ENCODE peak calls at places on chromosomes 3 and 15, in four cellular contexts. Q is HepG2, K is GM12878, C is K562. H is an unnamed sample.

GRCh38 chr3:41158947-41159346 is 40.4 kb upstream of the CTNNB1 start:
- DNase-seq in C (no peak), K (no peak), Q (no peak), H (no peak)

GRCh38 chr15:59887211-59887610 is 116.9 kb upstream of the FOXB1 start:
- DNase-seq in C (no peak), K (no peak), Q (no peak), H (no peak)

GRCh38 chr15:100042558-100042957 is 299.2 kb downstream of the ADAMTS17 start:
- DNase-seq in K (no peak), C (no peak), Q (no peak), H (no peak)

GRCh38 chr3:173479301-173479700 is 81.8 kb downstream of the NLGN1 start:
- DNase-seq in C (no peak), Q (no peak), K (no peak), H (no peak)

GRCh38 chr3:143187132-143187531 is 67.6 kb downstream of the CHST2 start:
- DNase-seq in K (no peak), C (no peak), Q (no peak), H (no peak)

GRCh38 chr3:37723585-37723984 is 138.1 kb upstream of the CTDSPL start:
- DNase-seq in Q (no peak), C (no peak), K (no peak), H (no peak)

GRCh38 chr3:65473746-65474145 is 565.0 kb downstream of the MAGI1 start:
- DNase-seq in Q (no peak), K (no peak), C (no peak), H (no peak)

GRCh38 chr3:197889204-197889930 is 60.6 kb upstream of the RPL35A start:
- DNase-seq in K (no peak), C (no peak), Q (no peak), H (peak; percentile 49)

GRCh38 chr15:39360417-39360816 is 220.5 kb upstream of the THBS1 start:
- DNase-seq in K (no peak), C (no peak), Q (peak; percentile 82), H (no peak)

GRCh38 chr3:43073836-43074220 is 32.1 kb downstream of the POMGNT2 start:
- DNase-seq in Q (no peak), K (no peak), C (no peak), H (no peak)

GRCh38 chr3:30453364-30454039 is 152.9 kb upstream of the TGFBR2 start:
- DNase-seq in C (no peak), Q (no peak), K (no peak), H (no peak)

GRCh38 chr3:24343084-24343783 is 151.4 kb downstream of the THRB start:
- DNase-seq in C (no peak), Q (no peak), K (no peak), H (no peak)

GRCh38 chr3:187919535-187919934 is 174.3 kb upstream of the BCL6 start:
- DNase-seq in K (peak; percentile 24), C (no peak), Q (no peak), H (no peak)

GRCh38 chr3:15325228-15325627 is 7.2 kb downstream of the SH3BP5 start:
- DNase-seq in K (no peak), C (no peak), Q (no peak), H (peak; percentile 51)

GRCh38 chr15:28912422-28912821 is 26.6 kb downstream of the APBA2 start:
- DNase-seq in K (no peak), C (peak; percentile 70), Q (no peak), H (no peak)

GRCh38 chr3:72907131-72907697 is 19.4 kb downstream of the GXYLT2 start:
- DNase-seq in K (no peak), C (no peak), Q (no peak), H (no peak)

GRCh38 chr15:101122266-101122665 is 129.6 kb downstream of the CHSY1 start:
- DNase-seq in K (no peak), C (no peak), Q (no peak), H (no peak)

GRCh38 chr3:49465269-49466034 is 4.6 kb upstream of the DAG1 start:
- DNase-seq in Q (peak; percentile 91), C (peak; percentile 48), K (no peak), H (no peak)

GRCh38 chr3:15331606-15332404 is 581 bp downstream of the SH3BP5 start:
- DNase-seq in C (no peak), K (no peak), Q (no peak), H (no peak)

GRCh38 chr15:77999486-77999885 is 78.0 kb downstream of the TBC1D2B start:
- DNase-seq in Q (no peak), K (no peak), C (no peak), H (no peak)

GRCh38 chr3:55036883-55037577 is 109.2 kb upstream of the LRTM1 start:
- DNase-seq in C (no peak), Q (no peak), K (no peak), H (no peak)

GRCh38 chr3:120170223-120170622 is 76.0 kb upstream of the GSK3B start:
- DNase-seq in C (no peak), K (no peak), Q (no peak), H (no peak)

GRCh38 chr3:36486009-36486408 is 105.7 kb downstream of the STAC start:
- DNase-seq in Q (no peak), C (no peak), K (no peak), H (no peak)

GRCh38 chr3:184305577-184305976 is 6.5 kb downstream of the PSMD2 start:
- DNase-seq in K (no peak), C (no peak), Q (no peak), H (no peak)

GRCh38 chr3:10251006-10251405 is 2.7 kb downstream of the TATDN2 start:
- DNase-seq in C (no peak), Q (no peak), K (no peak), H (no peak)

GRCh38 chr3:64992462-64993285 is 304.9 kb upstream of the ADAMTS9 start:
- DNase-seq in K (no peak), Q (no peak), C (no peak), H (no peak)

GRCh38 chr15:35047528-35047927 is 37.6 kb downstream of the NANOGP8 start:
- DNase-seq in Q (no peak), K (no peak), C (no peak), H (no peak)

GRCh38 chr3:30342319-30343060 is 263.9 kb upstream of the TGFBR2 start:
- DNase-seq in C (no peak), Q (peak; percentile 87), K (no peak), H (no peak)

GRCh38 chr15:57323806-57324589 is 52.3 kb upstream of the CGNL1 start:
- DNase-seq in C (peak; percentile 98), Q (no peak), K (no peak), H (no peak)

GRCh38 chr3:130546920-130547679 is 30.1 kb downstream of the COL6A6 start:
- DNase-seq in C (no peak), Q (no peak), K (no peak), H (no peak)

GRCh38 chr15:80997692-80998091 is 3.0 kb upstream of the TLNRD1 start:
- DNase-seq in K (no peak), C (no peak), Q (no peak), H (no peak)

GRCh38 chr15:72358532-72359180 is 17.2 kb downstream of the HEXA start:
- DNase-seq in Q (peak; percentile 83), C (peak; percentile 20), K (no peak), H (no peak)

GRCh38 chr15:38028869-38029268 is 94.4 kb downstream of the TMCO5A start:
- DNase-seq in C (no peak), K (no peak), Q (no peak), H (no peak)

GRCh38 chr3:187994221-187995085 is 159.5 kb upstream of the LPP start:
- DNase-seq in C (no peak), K (no peak), Q (no peak), H (no peak)

GRCh38 chr15:99963976-99964375 is 230.7 kb upstream of the LYSMD4 start:
- DNase-seq in Q (no peak), K (no peak), C (no peak), H (no peak)

GRCh38 chr3:194989251-194989650 is 281.7 kb downstream of the XXYLT1 start:
- DNase-seq in C (no peak), K (no peak), Q (no peak), H (peak; percentile 10)

GRCh38 chr3:45952456-45952855 is 9.2 kb downstream of the CXCR6 start:
- DNase-seq in K (no peak), Q (no peak), C (no peak), H (no peak)
- TF ChIP-seq CBX5 in K (no peak), Q (no peak), C (no peak), H (no peak)

DNA sequence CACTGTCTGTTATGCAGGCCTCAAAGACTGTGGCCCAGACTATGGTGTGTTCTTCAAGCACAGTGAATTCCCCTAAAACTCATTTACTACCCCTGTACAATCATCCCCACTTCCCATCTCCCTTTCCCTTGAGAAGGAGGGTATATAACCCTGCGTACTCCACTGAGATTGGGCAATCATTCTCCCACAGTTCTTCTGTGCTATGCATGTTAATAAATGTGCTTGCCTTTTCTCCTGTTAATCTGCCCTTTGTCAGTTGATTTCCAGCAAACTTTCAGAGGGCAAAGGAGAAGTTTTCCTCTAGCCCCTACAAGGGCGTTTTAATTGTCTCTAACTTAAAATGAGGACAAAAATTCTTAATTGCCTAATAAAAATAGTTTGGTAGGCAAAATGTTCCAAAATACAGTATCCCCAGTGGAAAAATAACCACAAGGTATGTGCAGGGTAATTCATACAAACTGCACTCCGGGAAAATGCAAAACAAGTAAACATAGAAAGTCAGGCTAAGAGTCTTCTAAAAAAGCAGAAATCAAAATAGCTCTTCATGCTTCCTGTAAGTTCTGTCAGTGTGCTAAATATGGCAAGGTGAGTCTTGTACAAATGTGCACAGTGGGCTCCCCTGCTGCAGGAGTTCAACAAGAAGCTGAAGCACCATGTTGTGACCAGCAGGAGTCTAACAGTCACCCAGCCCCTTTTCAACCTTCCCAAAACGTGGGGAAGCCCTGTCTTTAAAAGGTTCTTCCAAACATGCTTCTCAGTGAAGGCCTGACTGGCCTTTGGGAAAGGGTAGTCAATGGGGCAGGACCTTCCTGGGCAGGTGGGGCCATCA is 10.2 kb downstream of the ATP10A start:
- DNase-seq in Q (no peak), C (no peak), K (no peak), H (no peak)
- TF ChIP-seq CEBPB in Q (peak; percentile 24), C (no peak), K (no peak), H (no peak)

GRCh38 chr3:28349397-28350000 is 875 bp upstream of the AZI2 start:
- DNase-seq in Q (no peak), K (no peak), C (peak; percentile 18), H (no peak)
- TF ChIP-seq CBX5 in Q (no peak), K (no peak), C (no peak), H (no peak)

GRCh38 chr15:88115529-88116152 is 140.9 kb downstream of the NTRK3 start:
- DNase-seq in Q (no peak), K (no peak), C (no peak), H (no peak)
- TF ChIP-seq CEBPB in Q (no peak), K (no peak), C (no peak), H (no peak)

DNA sequence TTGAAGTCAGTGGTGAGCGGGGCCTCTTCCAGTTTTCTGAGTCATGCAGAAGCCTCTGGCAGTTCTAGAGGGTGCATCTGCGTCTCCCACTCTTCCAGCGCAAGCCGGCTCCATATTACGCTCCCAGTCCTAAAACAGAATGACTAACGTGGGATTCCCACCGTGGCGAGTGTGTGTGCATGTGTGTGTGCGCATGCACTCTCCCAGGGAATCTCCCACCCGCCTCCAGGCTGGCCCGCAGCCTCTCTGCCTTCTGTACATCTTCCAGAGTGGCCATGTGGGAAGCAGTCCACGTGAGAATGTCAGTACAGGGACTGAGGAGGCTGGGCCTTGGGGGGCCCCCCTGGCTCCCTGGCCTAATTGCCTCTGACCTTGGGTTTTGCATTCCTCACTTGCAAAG is 87.7 kb downstream of the LSM3 start:
- DNase-seq in C (no peak), Q (no peak), K (no peak), H (no peak)
- TF ChIP-seq CBX5 in C (no peak), Q (no peak), K (no peak), H (no peak)

H was measured in H1.